ENCODE peak calls at places on chromosomes 12 and 14, in eight cellular contexts. One of them, this sample, is unnamed.

GRCh38 chr12:4145990-4146859 is 127.3 kb upstream of the CCND2 start:
- DNase-seq in activated CD4-positive, alpha-beta T cell treated with anti-CD3 and anti-CD28 coated beads for 24 hours: peak
- DNase-seq in NCI-H510A treated with DMSO at 0.1 percent for 48 hours: no peak
- DNase-seq in tibial artery: no peak
- DNase-seq in head of caudate nucleus: no peak
- DNase-seq in neural progenitor cell: no peak
- DNase-seq in activated T-cell treated with anti-CD3 and anti-CD28 coated beads for 48 hours: peak
- DNase-seq in NCI-H187: no peak
- DNase-seq in this sample: peak

GRCh38 chr12:121773011-121773777 is 20.3 kb downstream of the RHOF start:
- DNase-seq in activated CD4-positive, alpha-beta T cell treated with anti-CD3 and anti-CD28 coated beads for 24 hours: no peak
- DNase-seq in NCI-H510A treated with DMSO at 0.1 percent for 48 hours: peak
- DNase-seq in tibial artery: peak
- DNase-seq in head of caudate nucleus: peak
- DNase-seq in neural progenitor cell: peak
- DNase-seq in activated T-cell treated with anti-CD3 and anti-CD28 coated beads for 48 hours: peak
- DNase-seq in NCI-H187: no peak
- DNase-seq in this sample: peak

GRCh38 chr14:100781952-100782351 is 44.0 kb upstream of the MEG3 start:
- DNase-seq in activated CD4-positive, alpha-beta T cell treated with anti-CD3 and anti-CD28 coated beads for 24 hours: no peak
- DNase-seq in NCI-H510A treated with DMSO at 0.1 percent for 48 hours: no peak
- DNase-seq in tibial artery: peak
- DNase-seq in head of caudate nucleus: no peak
- DNase-seq in neural progenitor cell: no peak
- DNase-seq in activated T-cell treated with anti-CD3 and anti-CD28 coated beads for 48 hours: no peak
- DNase-seq in NCI-H187: no peak
- DNase-seq in this sample: no peak

GRCh38 chr12:690466-690865 is 27.2 kb upstream of the NINJ2 start:
- DNase-seq in activated CD4-positive, alpha-beta T cell treated with anti-CD3 and anti-CD28 coated beads for 24 hours: no peak
- DNase-seq in NCI-H510A treated with DMSO at 0.1 percent for 48 hours: peak
- DNase-seq in tibial artery: no peak
- DNase-seq in head of caudate nucleus: no peak
- DNase-seq in neural progenitor cell: peak
- DNase-seq in activated T-cell treated with anti-CD3 and anti-CD28 coated beads for 48 hours: no peak
- DNase-seq in NCI-H187: no peak
- DNase-seq in this sample: no peak

GRCh38 chr12:27032679-27033078 is 10.3 kb downstream of the MED21 start:
- DNase-seq in activated CD4-positive, alpha-beta T cell treated with anti-CD3 and anti-CD28 coated beads for 24 hours: no peak
- DNase-seq in NCI-H510A treated with DMSO at 0.1 percent for 48 hours: no peak
- DNase-seq in tibial artery: no peak
- DNase-seq in head of caudate nucleus: no peak
- DNase-seq in neural progenitor cell: no peak
- DNase-seq in activated T-cell treated with anti-CD3 and anti-CD28 coated beads for 48 hours: no peak
- DNase-seq in NCI-H187: no peak
- DNase-seq in this sample: no peak

GRCh38 chr12:52235001-52235760 is 2.1 kb downstream of the KRT7 start:
- DNase-seq in activated CD4-positive, alpha-beta T cell treated with anti-CD3 and anti-CD28 coated beads for 24 hours: no peak
- DNase-seq in NCI-H510A treated with DMSO at 0.1 percent for 48 hours: no peak
- DNase-seq in tibial artery: peak
- DNase-seq in head of caudate nucleus: no peak
- DNase-seq in neural progenitor cell: no peak
- DNase-seq in activated T-cell treated with anti-CD3 and anti-CD28 coated beads for 48 hours: no peak
- DNase-seq in NCI-H187: no peak
- DNase-seq in this sample: no peak

GRCh38 chr12:6961278-6961694 is 9.2 kb downstream of the PHB2 start:
- DNase-seq in activated CD4-positive, alpha-beta T cell treated with anti-CD3 and anti-CD28 coated beads for 24 hours: peak
- DNase-seq in NCI-H510A treated with DMSO at 0.1 percent for 48 hours: no peak
- DNase-seq in tibial artery: peak
- DNase-seq in head of caudate nucleus: peak
- DNase-seq in neural progenitor cell: no peak
- DNase-seq in activated T-cell treated with anti-CD3 and anti-CD28 coated beads for 48 hours: peak
- DNase-seq in NCI-H187: no peak
- DNase-seq in this sample: peak

GRCh38 chr14:34181308-34181707 is 230.4 kb upstream of the EGLN3 start:
- DNase-seq in activated CD4-positive, alpha-beta T cell treated with anti-CD3 and anti-CD28 coated beads for 24 hours: no peak
- DNase-seq in NCI-H510A treated with DMSO at 0.1 percent for 48 hours: peak
- DNase-seq in tibial artery: no peak
- DNase-seq in head of caudate nucleus: no peak
- DNase-seq in neural progenitor cell: peak
- DNase-seq in activated T-cell treated with anti-CD3 and anti-CD28 coated beads for 48 hours: no peak
- DNase-seq in NCI-H187: no peak
- DNase-seq in this sample: no peak

GRCh38 chr12:44765796-44766195 is 110.3 kb downstream of the NELL2 start:
- DNase-seq in activated CD4-positive, alpha-beta T cell treated with anti-CD3 and anti-CD28 coated beads for 24 hours: no peak
- DNase-seq in NCI-H510A treated with DMSO at 0.1 percent for 48 hours: no peak
- DNase-seq in tibial artery: no peak
- DNase-seq in head of caudate nucleus: no peak
- DNase-seq in neural progenitor cell: no peak
- DNase-seq in activated T-cell treated with anti-CD3 and anti-CD28 coated beads for 48 hours: no peak
- DNase-seq in NCI-H187: no peak
- DNase-seq in this sample: no peak

GRCh38 chr12:1474567-1475153 is 119.7 kb downstream of the FBXL14 start:
- DNase-seq in activated CD4-positive, alpha-beta T cell treated with anti-CD3 and anti-CD28 coated beads for 24 hours: no peak
- DNase-seq in NCI-H510A treated with DMSO at 0.1 percent for 48 hours: no peak
- DNase-seq in tibial artery: no peak
- DNase-seq in head of caudate nucleus: no peak
- DNase-seq in neural progenitor cell: peak
- DNase-seq in activated T-cell treated with anti-CD3 and anti-CD28 coated beads for 48 hours: no peak
- DNase-seq in NCI-H187: no peak
- DNase-seq in this sample: no peak

GRCh38 chr12:52528641-52529143 is 8.5 kb upstream of the KRT5 start:
- DNase-seq in activated CD4-positive, alpha-beta T cell treated with anti-CD3 and anti-CD28 coated beads for 24 hours: no peak
- DNase-seq in NCI-H510A treated with DMSO at 0.1 percent for 48 hours: no peak
- DNase-seq in tibial artery: peak
- DNase-seq in head of caudate nucleus: peak
- DNase-seq in neural progenitor cell: no peak
- DNase-seq in activated T-cell treated with anti-CD3 and anti-CD28 coated beads for 48 hours: no peak
- DNase-seq in NCI-H187: no peak
- DNase-seq in this sample: no peak

GRCh38 chr14:22549981-22550670 is 38.9 kb downstream of the DAD1 start:
- DNase-seq in activated CD4-positive, alpha-beta T cell treated with anti-CD3 and anti-CD28 coated beads for 24 hours: no peak
- DNase-seq in NCI-H510A treated with DMSO at 0.1 percent for 48 hours: no peak
- DNase-seq in tibial artery: no peak
- DNase-seq in head of caudate nucleus: no peak
- DNase-seq in neural progenitor cell: no peak
- DNase-seq in activated T-cell treated with anti-CD3 and anti-CD28 coated beads for 48 hours: peak
- DNase-seq in NCI-H187: no peak
- DNase-seq in this sample: no peak

GRCh38 chr14:78319826-78320635 is 149.9 kb downstream of the NRXN3 start:
- DNase-seq in activated CD4-positive, alpha-beta T cell treated with anti-CD3 and anti-CD28 coated beads for 24 hours: no peak
- DNase-seq in NCI-H510A treated with DMSO at 0.1 percent for 48 hours: peak
- DNase-seq in tibial artery: no peak
- DNase-seq in head of caudate nucleus: no peak
- DNase-seq in neural progenitor cell: peak
- DNase-seq in activated T-cell treated with anti-CD3 and anti-CD28 coated beads for 48 hours: no peak
- DNase-seq in NCI-H187: peak
- DNase-seq in this sample: no peak

GRCh38 chr14:79568566-79568965 is 642.7 kb downstream of the DIO2 start:
- DNase-seq in activated CD4-positive, alpha-beta T cell treated with anti-CD3 and anti-CD28 coated beads for 24 hours: no peak
- DNase-seq in NCI-H510A treated with DMSO at 0.1 percent for 48 hours: no peak
- DNase-seq in tibial artery: no peak
- DNase-seq in head of caudate nucleus: no peak
- DNase-seq in neural progenitor cell: no peak
- DNase-seq in activated T-cell treated with anti-CD3 and anti-CD28 coated beads for 48 hours: no peak
- DNase-seq in NCI-H187: no peak
- DNase-seq in this sample: no peak

GRCh38 chr14:76950043-76951020 is 78.2 kb downstream of the IRF2BPL start:
- DNase-seq in activated CD4-positive, alpha-beta T cell treated with anti-CD3 and anti-CD28 coated beads for 24 hours: no peak
- DNase-seq in NCI-H510A treated with DMSO at 0.1 percent for 48 hours: no peak
- DNase-seq in tibial artery: peak
- DNase-seq in head of caudate nucleus: no peak
- DNase-seq in neural progenitor cell: no peak
- DNase-seq in activated T-cell treated with anti-CD3 and anti-CD28 coated beads for 48 hours: no peak
- DNase-seq in NCI-H187: no peak
- DNase-seq in this sample: no peak

GRCh38 chr14:50937325-50937724 is 7.0 kb downstream of the PYGL start:
- DNase-seq in activated CD4-positive, alpha-beta T cell treated with anti-CD3 and anti-CD28 coated beads for 24 hours: no peak
- DNase-seq in NCI-H510A treated with DMSO at 0.1 percent for 48 hours: no peak
- DNase-seq in tibial artery: no peak
- DNase-seq in head of caudate nucleus: no peak
- DNase-seq in neural progenitor cell: no peak
- DNase-seq in activated T-cell treated with anti-CD3 and anti-CD28 coated beads for 48 hours: no peak
- DNase-seq in NCI-H187: no peak
- DNase-seq in this sample: no peak

This sample was measured in stimulated activated CD8-positive, alpha-beta memory T cell treated with anti-CD3 and anti-CD28 coated beads, Interleukin-2, amount 100 ng/mL, for 48 hours.